ENCODE peak calls at places on chromosomes 16 and 17, in six cellular contexts. D, U, Q, S, P and M are unnamed samples.

GRCh38 chr17:2594657-2595085 is 1.2 kb downstream of the PAFAH1B1 start:
- DNase-seq in D (no peak), U (no peak), Q (no peak), S (no peak), P (no peak), M (no peak)

GRCh38 chr17:74290340-74290739 is 16.3 kb downstream of the DNAI2 start:
- DNase-seq in D (no peak), U (no peak), Q (no peak), S (no peak), P (no peak), M (no peak)

GRCh38 chr17:1651559-1651844 is 1.8 kb upstream of the RILP start:
- DNase-seq in D (no peak), U (no peak), Q (no peak), S (no peak), P (no peak), M (no peak)

GRCh38 chr16:12539185-12539929 is 264.3 kb downstream of the CPPED1 start:
- DNase-seq in D (peak), U (no peak), Q (peak), S (peak), P (peak), M (peak)

GRCh38 chr17:50507871-50508572 is at the start of gene MYCBPAP:
- DNase-seq in D (peak), U (peak), Q (peak), S (peak), P (peak), M (no peak)

GRCh38 chr17:76307299-76307965 is 644 bp downstream of the QRICH2 start:
- DNase-seq in D (no peak), U (no peak), Q (no peak), S (no peak), P (no peak), M (no peak)

GRCh38 chr16:3023415-3023668 is 400 bp downstream of the HCFC1R1 start:
- DNase-seq in D (peak), U (peak), Q (peak), S (peak), P (peak), M (no peak)

GRCh38 chr16:11414815-11415775 is 69.8 kb downstream of the RMI2 start:
- DNase-seq in D (no peak), U (no peak), Q (no peak), S (no peak), P (no peak), M (no peak)

GRCh38 chr17:42290577-42290976 is 2.3 kb downstream of the STAT5A start:
- DNase-seq in D (no peak), U (no peak), Q (no peak), S (no peak), P (no peak), M (no peak)

GRCh38 chr16:88688013-88688778 is 1.9 kb upstream of the SNAI3 start:
- DNase-seq in D (no peak), U (no peak), Q (no peak), S (no peak), P (no peak), M (no peak)

GRCh38 chr16:24036614-24037013 is 200.8 kb downstream of the PRKCB start:
- DNase-seq in D (peak), U (peak), Q (peak), S (peak), P (peak), M (no peak)

GRCh38 chr17:8522577-8522976 is 86.9 kb downstream of the NDEL1 start:
- DNase-seq in D (peak), U (no peak), Q (peak), S (no peak), P (peak), M (no peak)

GRCh38 chr17:19378416-19379293 is at the start of gene MAPK7:
- DNase-seq in D (no peak), U (no peak), Q (no peak), S (no peak), P (no peak), M (no peak)

GRCh38 chr17:41171881-41172280 is 3.9 kb upstream of the KRTAP4-3 start:
- DNase-seq in D (peak), U (no peak), Q (peak), S (no peak), P (no peak), M (no peak)

GRCh38 chr17:47220531-47220999 is 11.4 kb downstream of the MYL4 start:
- DNase-seq in D (no peak), U (no peak), Q (no peak), S (no peak), P (no peak), M (no peak)

GRCh38 chr17:57410169-57410568 is 153.8 kb downstream of the MSI2 start:
- DNase-seq in D (no peak), U (no peak), Q (no peak), S (no peak), P (no peak), M (no peak)

GRCh38 chr17:45584092-45585036 is 93.8 kb upstream of the PLEKHM1 start:
- DNase-seq in D (peak), U (peak), Q (peak), S (peak), P (peak), M (no peak)

GRCh38 chr16:56632160-56632847 is at the start of gene MT1M:
- DNase-seq in D (no peak), U (no peak), Q (no peak), S (no peak), P (no peak), M (no peak)

GRCh38 chr16:56631197-56631596 is 1.3 kb upstream of the MT1M start:
- DNase-seq in D (no peak), U (no peak), Q (no peak), S (no peak), P (no peak), M (no peak)

GRCh38 chr16:56633535-56633934 is 1.1 kb downstream of the MT1M start:
- DNase-seq in D (no peak), U (no peak), Q (no peak), S (no peak), P (no peak), M (no peak)

GRCh38 chr16:56631832-56632159 is 663 bp upstream of the MT1M start:
- DNase-seq in D (no peak), U (no peak), Q (no peak), S (no peak), P (no peak), M (no peak)

DNA sequence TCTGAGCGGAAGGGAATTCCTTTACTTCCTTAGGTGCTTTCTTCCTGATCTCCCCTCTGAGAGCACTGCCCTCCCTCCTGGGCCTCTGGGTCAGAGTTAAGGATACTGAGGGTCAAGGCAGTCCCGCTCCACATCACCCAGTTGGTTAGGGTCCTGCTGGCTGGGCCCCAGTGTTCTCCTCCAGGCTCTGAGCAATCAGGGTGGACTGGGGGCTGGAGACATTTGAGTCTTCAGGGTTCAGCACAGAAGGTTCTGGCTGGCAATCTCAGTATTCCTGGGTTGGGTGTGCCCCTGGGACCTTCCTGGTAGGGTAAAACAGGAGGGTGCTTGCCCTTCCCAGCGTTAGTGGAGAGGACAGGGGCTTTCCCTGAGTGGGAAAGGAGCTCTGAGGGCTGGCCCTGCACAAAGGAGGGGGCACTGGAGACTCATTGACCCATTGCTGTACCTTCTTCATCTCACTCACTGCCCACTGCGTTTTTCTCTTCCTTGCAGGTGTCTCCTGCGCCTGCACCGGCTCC is 448 bp downstream of the MT1M start:
- DNase-seq in D (no peak), U (no peak), Q (no peak), S (no peak), P (no peak), M (no peak)
- H3K4me3 ChIP-seq in D (peak), U (no peak), Q (peak), S (peak), P (no peak), M (no peak)

GRCh38 chr16:1032607-1033006 is 39.9 kb upstream of the SSTR5 start:
- DNase-seq in D (no peak), U (no peak), Q (no peak), S (no peak), P (no peak), M (no peak)
- H3K4me3 ChIP-seq in D (no peak), U (no peak), Q (no peak), S (no peak), P (no peak), M (no peak)

GRCh38 chr16:17331991-17332390 is 138.8 kb downstream of the XYLT1 start:
- DNase-seq in D (no peak), U (no peak), Q (no peak), S (no peak), P (no peak), M (no peak)
- H3K4me3 ChIP-seq in D (no peak), U (no peak), Q (no peak), S (no peak), P (no peak), M (no peak)

DNA sequence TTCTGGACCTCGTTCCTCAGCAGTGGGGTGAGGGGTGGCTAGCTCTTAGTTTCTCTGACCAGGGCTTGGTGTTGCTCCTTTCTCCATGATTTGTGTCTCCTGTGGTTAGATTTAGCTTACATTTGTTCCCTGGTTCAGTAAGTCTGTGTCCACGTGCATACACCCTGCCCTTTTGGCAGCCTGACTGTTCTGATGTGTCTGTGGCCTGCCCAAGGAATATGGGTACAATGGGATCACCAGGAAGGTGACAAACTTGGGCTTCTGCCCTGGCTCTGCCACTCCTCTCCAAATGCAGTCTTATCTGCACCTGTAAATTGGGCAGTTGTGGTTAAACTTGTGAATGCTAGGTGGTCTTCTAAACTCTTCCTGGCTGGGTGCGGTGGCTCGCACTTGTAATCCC is 17.5 kb downstream of the ALKBH5 start:
- DNase-seq in D (no peak), U (no peak), Q (no peak), S (no peak), P (no peak), M (no peak)
- H3K4me3 ChIP-seq in D (no peak), U (no peak), Q (no peak), S (no peak), P (no peak), M (no peak)

DNA sequence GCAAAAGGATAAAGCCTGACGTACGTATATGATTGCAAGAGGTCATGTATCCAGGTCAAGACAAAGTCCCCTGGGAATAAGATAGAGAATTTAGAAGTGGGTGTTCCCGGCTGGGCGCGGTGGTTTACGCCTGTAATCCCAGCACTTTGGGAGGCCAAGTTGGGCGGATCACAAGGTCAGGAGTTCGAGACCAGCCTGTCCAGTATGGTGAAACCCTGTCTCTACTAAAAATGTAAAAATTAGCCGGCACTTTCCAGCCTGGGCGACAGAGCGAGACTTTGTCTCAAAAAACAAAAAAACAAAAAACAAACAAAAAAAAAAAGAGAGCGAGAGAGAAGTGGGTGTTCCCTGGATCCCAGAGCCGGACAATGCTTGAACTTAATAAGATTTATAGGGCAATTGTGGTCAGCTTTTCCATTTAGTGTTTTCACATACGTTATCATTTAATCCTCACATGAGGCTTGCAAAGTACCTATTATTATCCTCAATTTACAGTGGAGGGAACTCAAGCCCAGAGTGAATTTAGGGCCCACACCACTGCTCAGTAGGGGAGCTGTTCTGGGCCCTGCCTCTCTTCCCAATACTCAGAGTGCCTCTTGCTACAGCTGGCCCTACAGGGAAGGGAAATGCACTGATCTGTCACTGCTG is 481 bp upstream of the GLTPD2 start:
- DNase-seq in D (peak), U (no peak), Q (peak), S (peak), P (no peak), M (no peak)
- H3K4me3 ChIP-seq in D (no peak), U (peak), Q (no peak), S (no peak), P (no peak), M (no peak)